ENCODE peak calls at places on chromosomes 11 and 22, in five cellular contexts. One of them, this sample, is unnamed.

GRCh38 chr11:69670158-69670845 is 4.9 kb downstream of the LTO1 start:
- DNase-seq in HEK293T: peak; percentile 88
- DNase-seq in H1: no peak
- DNase-seq in HepG2: peak; percentile 77
- DNase-seq in GM12878: no peak
- DNase-seq in this sample: peak; percentile 82

GRCh38 chr11:120912504-120912903 is 111.4 kb upstream of the TBCEL start:
- DNase-seq in HepG2: peak; percentile 36
- DNase-seq in H1: no peak
- DNase-seq in GM12878: no peak
- DNase-seq in HEK293T: peak; percentile 36
- DNase-seq in this sample: peak; percentile 22

GRCh38 chr11:30453705-30454104 is 130.8 kb downstream of the ARL14EP start:
- DNase-seq in HepG2: no peak
- DNase-seq in GM12878: no peak
- DNase-seq in H1: peak; percentile 51
- DNase-seq in HEK293T: no peak
- DNase-seq in this sample: no peak

GRCh38 chr11:79219186-79220045 is 221.4 kb downstream of the TENM4 start:
- DNase-seq in HepG2: no peak
- DNase-seq in H1: no peak
- DNase-seq in GM12878: no peak
- DNase-seq in HEK293T: no peak
- DNase-seq in this sample: no peak

GRCh38 chr11:75968021-75968685 is 153.1 kb downstream of the UVRAG start:
- DNase-seq in H1: no peak
- DNase-seq in GM12878: no peak
- DNase-seq in HepG2: no peak
- DNase-seq in HEK293T: no peak
- DNase-seq in this sample: no peak

GRCh38 chr11:83007909-83008580 is 63.7 kb downstream of the RAB30 start:
- DNase-seq in HepG2: peak; percentile 88
- DNase-seq in H1: no peak
- DNase-seq in GM12878: no peak
- DNase-seq in HEK293T: peak; percentile 19
- DNase-seq in this sample: no peak

GRCh38 chr11:114236829-114237228 is 59.4 kb upstream of the NNMT start:
- DNase-seq in HepG2: no peak
- DNase-seq in GM12878: no peak
- DNase-seq in H1: no peak
- DNase-seq in HEK293T: no peak
- DNase-seq in this sample: no peak

GRCh38 chr11:93921695-93922468 is 71.5 kb upstream of the VSTM5 start:
- DNase-seq in HepG2: peak; percentile 56
- DNase-seq in GM12878: peak; percentile 4
- DNase-seq in HEK293T: peak; percentile 69
- DNase-seq in H1: peak; percentile 43
- DNase-seq in this sample: peak; percentile 78

GRCh38 chr22:40560551-40560950 is 76.0 kb downstream of the MRTFA start:
- DNase-seq in GM12878: no peak
- DNase-seq in H1: no peak
- DNase-seq in HepG2: no peak
- DNase-seq in HEK293T: peak; percentile 18
- DNase-seq in this sample: no peak

GRCh38 chr11:84117394-84117793 is 831.2 kb upstream of the CCDC90B start:
- DNase-seq in HEK293T: no peak
- DNase-seq in GM12878: no peak
- DNase-seq in HepG2: no peak
- DNase-seq in H1: no peak
- DNase-seq in this sample: no peak
- TF ChIP-seq SUZ12 in HEK293T: no peak
- TF ChIP-seq SUZ12 in GM12878: no peak
- TF ChIP-seq SUZ12 in HepG2: no peak
- TF ChIP-seq SUZ12 in H1: no peak
- TF ChIP-seq SUZ12 in this sample: no peak

GRCh38 chr11:71488968-71489265 is 35.9 kb downstream of the NADSYN1 start:
- DNase-seq in HEK293T: no peak
- DNase-seq in H1: no peak
- DNase-seq in HepG2: no peak
- DNase-seq in GM12878: no peak
- DNase-seq in this sample: no peak

GRCh38 chr11:71490044-71490730 is 36.9 kb upstream of the KRTAP5-7 start:
- DNase-seq in HepG2: no peak
- DNase-seq in HEK293T: no peak
- DNase-seq in GM12878: no peak
- DNase-seq in H1: no peak
- DNase-seq in this sample: no peak

GRCh38 chr11:71489311-71490043 is 36.5 kb downstream of the NADSYN1 start:
- DNase-seq in GM12878: peak; percentile 27
- DNase-seq in HEK293T: no peak
- DNase-seq in H1: no peak
- DNase-seq in HepG2: no peak
- DNase-seq in this sample: no peak

GRCh38 chr11:71490731-71491390 is 36.2 kb upstream of the KRTAP5-7 start:
- DNase-seq in HEK293T: no peak
- DNase-seq in HepG2: no peak
- DNase-seq in H1: no peak
- DNase-seq in GM12878: no peak
- DNase-seq in this sample: no peak

GRCh38 chr11:71491531-71492329 is 35.3 kb upstream of the KRTAP5-7 start:
- DNase-seq in GM12878: no peak
- DNase-seq in H1: no peak
- DNase-seq in HEK293T: no peak
- DNase-seq in HepG2: no peak
- DNase-seq in this sample: no peak
- TF ChIP-seq SUZ12 in GM12878: no peak
- TF ChIP-seq SUZ12 in H1: no peak
- TF ChIP-seq SUZ12 in HEK293T: no peak
- TF ChIP-seq SUZ12 in HepG2: no peak
- TF ChIP-seq SUZ12 in this sample: no peak

GRCh38 chr22:23246982-23247766 is 66.9 kb downstream of the BCR start:
- DNase-seq in HEK293T: no peak
- DNase-seq in GM12878: no peak
- DNase-seq in HepG2: peak; percentile 70
- DNase-seq in H1: no peak
- DNase-seq in this sample: no peak

GRCh38 chr22:23245799-23246136 is 65.5 kb downstream of the BCR start:
- DNase-seq in HEK293T: no peak
- DNase-seq in H1: no peak
- DNase-seq in GM12878: no peak
- DNase-seq in HepG2: no peak
- DNase-seq in this sample: no peak

GRCh38 chr22:23244690-23245044 is 64.4 kb downstream of the BCR start:
- DNase-seq in HepG2: no peak
- DNase-seq in HEK293T: no peak
- DNase-seq in H1: no peak
- DNase-seq in GM12878: no peak
- DNase-seq in this sample: no peak

GRCh38 chr22:23243859-23244689 is 63.8 kb downstream of the BCR start:
- DNase-seq in HEK293T: no peak
- DNase-seq in H1: no peak
- DNase-seq in GM12878: no peak
- DNase-seq in HepG2: no peak
- DNase-seq in this sample: no peak

DNA sequence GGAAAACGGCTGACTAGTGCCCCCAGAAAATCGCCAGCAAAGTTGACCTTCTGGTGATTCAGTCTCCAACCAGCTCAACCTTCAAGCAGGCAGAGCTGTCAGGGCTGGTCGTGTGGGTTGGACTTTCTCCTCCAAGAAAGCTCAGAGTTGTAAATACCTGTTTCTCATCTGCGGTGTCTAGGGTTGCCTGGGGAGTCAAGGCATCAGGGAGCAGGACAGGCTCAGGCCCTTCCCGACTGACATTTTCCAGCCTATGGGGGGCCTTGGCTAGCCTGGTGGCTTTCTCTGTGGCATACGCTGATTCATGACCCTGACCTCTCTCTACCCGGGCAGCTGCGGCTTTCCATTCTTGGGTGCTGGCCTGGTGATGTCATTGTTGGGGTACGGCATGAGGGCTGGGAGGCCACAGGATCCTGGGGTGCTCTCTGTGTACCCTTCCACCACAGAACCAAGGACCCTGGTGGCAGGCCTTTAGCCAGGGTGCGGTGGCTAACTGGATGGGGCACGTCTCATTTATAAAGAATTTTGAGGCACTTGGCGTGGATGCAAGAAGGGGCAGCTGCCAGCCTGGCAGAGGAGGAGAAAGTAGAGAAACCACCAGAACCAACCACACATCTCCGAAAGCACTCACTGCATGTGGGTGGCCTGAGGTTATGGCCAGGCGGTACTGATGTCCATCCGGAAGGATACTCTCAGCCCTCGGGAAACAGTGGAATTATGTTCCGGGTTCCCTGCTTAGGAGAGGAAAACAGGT is 64.9 kb downstream of the BCR start:
- DNase-seq in HepG2: no peak
- DNase-seq in HEK293T: no peak
- DNase-seq in H1: no peak
- DNase-seq in GM12878: no peak
- DNase-seq in this sample: no peak
- TF ChIP-seq SUZ12 in HepG2: no peak
- TF ChIP-seq SUZ12 in HEK293T: no peak
- TF ChIP-seq SUZ12 in H1: no peak
- TF ChIP-seq SUZ12 in GM12878: no peak
- TF ChIP-seq SUZ12 in this sample: no peak

GRCh38 chr11:62910141-62910882 is 10.9 kb downstream of the CHRM1 start:
- DNase-seq in GM12878: no peak
- DNase-seq in HEK293T: no peak
- DNase-seq in H1: no peak
- DNase-seq in HepG2: no peak
- DNase-seq in this sample: no peak
- TF ChIP-seq SUZ12 in GM12878: no peak
- TF ChIP-seq SUZ12 in HEK293T: no peak
- TF ChIP-seq SUZ12 in H1: no peak
- TF ChIP-seq SUZ12 in HepG2: no peak
- TF ChIP-seq SUZ12 in this sample: no peak

DNA sequence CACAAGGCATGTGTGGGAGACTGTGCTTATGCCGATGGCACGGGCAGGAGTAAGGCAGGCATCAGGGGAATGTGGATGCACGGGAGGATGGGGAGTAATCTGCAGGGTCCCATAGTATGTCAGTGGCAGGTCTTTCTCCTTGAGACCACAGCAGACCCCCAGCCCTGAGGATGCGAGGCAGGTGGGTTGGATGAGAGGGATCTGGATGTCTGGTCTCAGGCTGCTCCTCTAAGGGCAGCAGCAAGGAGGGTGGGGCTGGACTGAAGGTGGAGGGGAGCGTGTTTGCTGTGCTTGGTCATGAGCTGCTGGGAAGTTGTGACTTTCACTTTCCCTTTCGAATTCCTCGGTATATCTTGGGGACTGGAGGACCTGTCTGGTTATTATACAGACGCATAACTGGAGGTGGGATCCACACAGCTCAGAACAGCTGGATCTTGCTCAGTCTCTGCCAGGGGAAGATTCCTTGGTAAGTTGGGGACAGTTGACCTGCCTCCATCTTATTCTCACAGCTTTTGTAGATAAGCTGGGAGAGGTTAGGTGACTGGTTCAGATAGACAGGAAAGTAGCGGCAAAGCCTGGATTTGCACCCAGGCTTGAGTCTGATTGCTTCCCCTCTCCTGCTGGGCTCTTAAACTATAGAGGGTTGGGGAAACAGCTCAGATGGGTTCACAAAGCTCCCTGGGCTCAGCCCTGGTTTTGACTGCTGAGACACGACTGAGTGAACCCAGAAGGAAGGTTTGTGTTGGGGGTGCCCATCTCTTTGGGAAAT is at the start of gene APOL1:
- DNase-seq in HepG2: peak; percentile 63
- DNase-seq in GM12878: peak; percentile 62
- DNase-seq in H1: no peak
- DNase-seq in HEK293T: no peak
- DNase-seq in this sample: no peak
- TF ChIP-seq SUZ12 in HepG2: no peak
- TF ChIP-seq SUZ12 in GM12878: no peak
- TF ChIP-seq SUZ12 in H1: no peak
- TF ChIP-seq SUZ12 in HEK293T: no peak
- TF ChIP-seq SUZ12 in this sample: no peak

This sample was measured in NT2/D1.